ENCODE peak calls at places on chromosomes 1 and 21, in eight cellular contexts. H is fibroblast of lung, K is tibial artery, T is LNCaP clone FGC, Z is OCI-LY7, P is astrocyte of the spinal cord, S is CD14-positive monocyte, X is choroid plexus epithelial cell. O is an unnamed sample.
A peak's percentile ranks its signal among the peaks of the same experiment; 100 is the strongest.

GRCh38 chr1:209721406-209721805 is 16.8 kb downstream of the HSD11B1 start:
- DNase-seq in H (no peak), K (no peak), T (no peak), Z (no peak), P (no peak), S (no peak), X (no peak), O (no peak)

GRCh38 chr1:59029366-59029765 is 245.5 kb upstream of the JUN start:
- DNase-seq in H (no peak), K (no peak), T (no peak), Z (no peak), P (no peak), S (no peak), X (no peak), O (no peak)

GRCh38 chr1:23864801-23865542 is 3.1 kb downstream of the FUCA1 start:
- DNase-seq in H (no peak), K (no peak), T (no peak), Z (no peak), P (no peak), S (no peak), X (no peak), O (no peak)

GRCh38 chr1:225565845-225566244 is 87.1 kb downstream of the ENAH start:
- DNase-seq in H (no peak), K (no peak), T (no peak), Z (no peak), P (no peak), S (no peak), X (peak; percentile 43), O (no peak)

GRCh38 chr1:59880735-59881134 is 45.8 kb downstream of the CYP2J2 start:
- DNase-seq in H (no peak), K (no peak), T (no peak), Z (no peak), P (no peak), S (no peak), X (peak; percentile 24), O (no peak)

GRCh38 chr1:94384485-94385353 is 33.5 kb upstream of the ABCD3 start:
- DNase-seq in H (no peak), K (no peak), T (peak; percentile 22), Z (peak; percentile 34), P (no peak), S (no peak), X (no peak), O (peak; percentile 16)

GRCh38 chr1:117038236-117038635 is 21.9 kb upstream of the TTF2 start:
- DNase-seq in H (no peak), K (no peak), T (no peak), Z (no peak), P (no peak), S (no peak), X (no peak), O (no peak)

GRCh38 chr1:201888282-201889033 is at the start of gene SHISA4:
- DNase-seq in H (peak; percentile 61), K (peak; percentile 95), T (peak; percentile 59), Z (no peak), P (peak; percentile 54), S (no peak), X (peak; percentile 30), O (peak; percentile 21)

GRCh38 chr1:206466840-206467649 is 3.2 kb upstream of the IKBKE start:
- DNase-seq in H (no peak), K (no peak), T (no peak), Z (no peak), P (no peak), S (no peak), X (no peak), O (no peak)

GRCh38 chr1:33763406-33763805 is 100.5 kb upstream of the HMGB4 start:
- DNase-seq in H (peak; percentile 90), K (peak; percentile 73), T (no peak), Z (no peak), P (peak; percentile 39), S (no peak), X (no peak), O (no peak)

GRCh38 chr1:100719490-100719889 is at the start of gene VCAM1:
- DNase-seq in H (no peak), K (no peak), T (no peak), Z (no peak), P (peak; percentile 43), S (no peak), X (peak; percentile 85), O (no peak)

GRCh38 chr21:44710756-44711326 is 531 bp downstream of the TSPEAR start:
- DNase-seq in H (no peak), K (peak; percentile 56), T (no peak), Z (no peak), P (no peak), S (no peak), X (no peak), O (no peak)

GRCh38 chr1:2414297-2414958 is 2.1 kb upstream of the PEX10 start:
- DNase-seq in H (peak; percentile 35), K (peak; percentile 84), T (no peak), Z (peak; percentile 83), P (peak; percentile 67), S (peak; percentile 63), X (peak; percentile 59), O (peak; percentile 76)

GRCh38 chr1:2415337-2415736 is 3.0 kb upstream of the PEX10 start:
- DNase-seq in H (no peak), K (no peak), T (peak; percentile 49), Z (no peak), P (no peak), S (no peak), X (no peak), O (no peak)

GRCh38 chr1:2417083-2417832 is 4.9 kb upstream of the PEX10 start:
- DNase-seq in H (no peak), K (no peak), T (no peak), Z (no peak), P (no peak), S (no peak), X (no peak), O (no peak)

GRCh38 chr1:2416403-2416802 is 4.0 kb upstream of the PEX10 start:
- DNase-seq in H (no peak), K (no peak), T (no peak), Z (peak; percentile 47), P (no peak), S (no peak), X (no peak), O (no peak)

DNA sequence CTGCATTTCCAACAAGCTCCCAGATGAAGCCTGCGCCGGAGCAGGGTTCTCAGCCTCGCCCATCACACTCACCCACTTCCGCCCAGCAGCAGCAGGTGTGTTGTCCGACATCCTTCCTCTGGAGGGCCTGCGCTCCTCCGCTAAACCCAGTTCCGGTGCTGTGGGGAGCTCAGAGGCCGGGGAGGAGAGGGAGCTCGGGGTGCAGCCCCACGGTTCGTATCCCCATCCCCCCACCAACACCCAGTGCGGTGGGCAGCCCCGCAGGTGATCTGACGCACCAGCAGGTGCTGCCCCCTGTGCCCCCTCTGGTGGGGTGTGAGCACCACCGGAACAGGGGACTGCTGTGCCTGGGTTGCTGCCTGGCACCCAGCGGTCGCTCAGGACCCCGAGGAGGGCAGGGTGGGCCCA is 3.4 kb upstream of the PEX10 start:
- DNase-seq in H (no peak), K (no peak), T (no peak), Z (peak; percentile 73), P (no peak), S (no peak), X (no peak), O (no peak)
- TF ChIP-seq CTCF in H (no peak), K (no peak), T (no peak), Z (peak; percentile 53), P (no peak), S (no peak), X (no peak), O (no peak)

GRCh38 chr1:151790940-151791651 is 796 bp upstream of the TDRKH start:
- DNase-seq in H (peak; percentile 6), K (no peak), T (no peak), Z (peak; percentile 9), P (no peak), S (no peak), X (no peak), O (peak; percentile 53)

GRCh38 chr1:151787689-151788088 is 2.6 kb downstream of the TDRKH start:
- DNase-seq in H (no peak), K (no peak), T (no peak), Z (no peak), P (no peak), S (no peak), X (no peak), O (no peak)

DNA sequence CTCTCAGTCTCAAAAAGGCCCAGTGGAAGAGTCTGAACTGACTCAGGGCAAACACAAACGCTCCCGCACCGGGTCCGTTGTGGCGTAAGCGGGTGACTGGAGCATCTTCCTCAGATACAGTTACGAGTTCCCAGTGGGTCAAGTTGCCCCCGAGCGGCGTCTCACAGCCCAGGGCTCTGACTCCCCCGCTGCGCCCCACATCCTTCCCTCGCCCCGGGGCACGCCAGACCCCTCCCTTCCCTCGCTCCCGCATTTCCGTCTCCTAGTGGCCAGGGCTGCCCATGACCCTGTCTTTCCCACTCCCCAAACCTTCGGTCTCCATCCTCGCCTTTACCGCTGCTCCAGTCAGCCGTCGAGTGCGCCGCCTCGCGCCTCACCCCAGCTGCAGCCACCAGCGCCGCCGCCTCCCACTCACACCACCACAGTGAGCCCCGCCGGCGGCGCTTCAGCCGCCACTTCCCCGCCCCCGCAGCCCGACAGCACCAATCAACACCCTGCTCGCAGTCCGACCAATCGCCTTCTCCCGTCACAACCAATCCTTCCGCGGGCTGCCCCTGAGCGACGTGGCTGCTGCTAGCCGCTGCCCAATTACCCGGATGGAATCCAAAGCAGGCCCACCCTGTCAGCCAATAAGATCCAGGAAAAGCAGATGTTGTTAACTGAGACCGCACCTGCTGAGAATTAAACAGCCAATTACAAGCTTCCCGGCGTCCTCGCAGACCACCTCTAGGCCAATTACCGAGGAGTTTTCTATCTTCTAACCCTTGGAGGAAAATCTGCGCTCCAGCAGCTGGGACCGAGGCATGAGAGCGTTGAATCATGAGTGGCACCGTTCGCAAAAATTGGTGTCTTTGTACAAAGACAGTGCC is at the start of gene TDRKH:
- DNase-seq in H (peak; percentile 100), K (peak; percentile 99), T (peak; percentile 100), Z (peak; percentile 99), P (peak; percentile 100), S (peak; percentile 97), X (peak; percentile 100), O (peak; percentile 97)
- TF ChIP-seq CTCF in H (peak; percentile 5), K (peak; percentile 26), T (peak; percentile 50), Z (peak; percentile 65), P (peak; percentile 21), S (peak; percentile 6), X (peak; percentile 27), O (no peak)

GRCh38 chr1:84892657-84893618 is at the start of gene LPAR3:
- DNase-seq in H (no peak), K (no peak), T (no peak), Z (no peak), P (no peak), S (no peak), X (peak; percentile 24), O (peak; percentile 31)
- TF ChIP-seq CTCF in H (no peak), K (no peak), T (no peak), Z (no peak), P (no peak), S (no peak), X (no peak), O (no peak)

DNA sequence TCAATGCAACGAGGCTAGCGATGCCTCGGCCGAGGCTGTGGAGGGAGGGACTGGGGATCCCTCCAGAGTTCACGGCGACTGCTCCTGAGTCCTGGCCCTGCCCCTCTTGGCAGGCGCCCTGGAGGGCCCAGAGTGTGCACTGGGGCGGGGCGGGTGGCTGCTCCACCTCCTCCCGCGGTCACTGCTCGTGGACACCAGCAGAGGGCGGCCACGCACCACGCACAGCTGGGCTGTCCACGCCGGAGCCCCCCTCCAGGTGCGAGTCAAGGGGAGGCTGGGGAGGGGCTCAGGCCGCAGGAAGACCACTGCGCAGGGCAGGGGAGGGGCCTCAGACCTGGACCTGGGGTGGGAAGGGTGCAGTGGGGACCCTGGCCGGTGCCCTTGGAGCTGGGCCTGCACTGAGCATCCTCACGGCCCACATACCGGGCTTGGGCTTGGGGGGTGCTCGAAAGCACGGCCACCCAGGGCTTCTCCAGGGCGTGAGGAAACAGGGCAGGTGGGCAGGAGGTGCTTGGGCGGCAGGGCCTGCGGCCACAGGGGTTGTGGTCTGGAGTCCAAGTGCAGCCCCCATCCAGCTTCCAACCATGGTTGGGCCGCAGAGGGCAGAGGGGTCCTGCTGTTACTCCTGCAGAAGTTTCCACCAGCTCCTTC is 20.6 kb upstream of the TTC34 start:
- DNase-seq in H (no peak), K (peak; percentile 73), T (no peak), Z (peak; percentile 7), P (no peak), S (no peak), X (peak; percentile 1), O (peak; percentile 62)
- TF ChIP-seq CTCF in H (no peak), K (peak; percentile 61), T (peak; percentile 89), Z (peak; percentile 63), P (no peak), S (peak; percentile 31), X (no peak), O (peak; percentile 58)

O was measured in endothelial cell.